ENCODE peak calls at places on chromosome 9, in four cellular contexts. One of them, this sample, is unnamed.

GRCh38 chr9:21831841-21832509 is 29.5 kb downstream of the MTAP start:
- DNase-seq in colonic mucosa: no peak
- DNase-seq in adrenal gland: no peak
- DNase-seq in HCT116: no peak
- DNase-seq in this sample: no peak

GRCh38 chr9:124255222-124255621 is 2.5 kb upstream of the NEK6 start:
- DNase-seq in adrenal gland: no peak
- DNase-seq in HCT116: no peak
- DNase-seq in colonic mucosa: no peak
- DNase-seq in this sample: no peak

GRCh38 chr9:16664211-16664610 is 206.3 kb downstream of the BNC2 start:
- DNase-seq in HCT116: no peak
- DNase-seq in colonic mucosa: no peak
- DNase-seq in adrenal gland: no peak
- DNase-seq in this sample: no peak

GRCh38 chr9:121220996-121221671 is 19.5 kb upstream of the RAB14 start:
- DNase-seq in HCT116: no peak
- DNase-seq in colonic mucosa: no peak
- DNase-seq in adrenal gland: no peak
- DNase-seq in this sample: no peak

GRCh38 chr9:120928720-120929389 is 2.3 kb upstream of the TRAF1 start:
- DNase-seq in HCT116: no peak
- DNase-seq in colonic mucosa: peak; percentile 84
- DNase-seq in adrenal gland: peak; percentile 76
- DNase-seq in this sample: peak; percentile 75

GRCh38 chr9:99385215-99385614 is 163.1 kb downstream of the SEC61B start:
- DNase-seq in HCT116: no peak
- DNase-seq in adrenal gland: no peak
- DNase-seq in colonic mucosa: no peak
- DNase-seq in this sample: no peak

GRCh38 chr9:124622882-124623281 is 115.7 kb upstream of the NR5A1 start:
- DNase-seq in colonic mucosa: no peak
- DNase-seq in HCT116: no peak
- DNase-seq in adrenal gland: no peak
- DNase-seq in this sample: no peak

GRCh38 chr9:129640086-129640870 is 1.7 kb downstream of the ASB6 start:
- DNase-seq in HCT116: no peak
- DNase-seq in colonic mucosa: no peak
- DNase-seq in adrenal gland: no peak
- DNase-seq in this sample: peak; percentile 81

GRCh38 chr9:135400496-135400895 is 79.1 kb upstream of the PPP1R26 start:
- DNase-seq in colonic mucosa: no peak
- DNase-seq in adrenal gland: no peak
- DNase-seq in HCT116: no peak
- DNase-seq in this sample: no peak

GRCh38 chr9:20636883-20637440 is 14.7 kb upstream of the MLLT3 start:
- DNase-seq in adrenal gland: no peak
- DNase-seq in colonic mucosa: no peak
- DNase-seq in HCT116: no peak
- DNase-seq in this sample: no peak

GRCh38 chr9:13948037-13948436 is 365.9 kb downstream of the NFIB start:
- DNase-seq in colonic mucosa: no peak
- DNase-seq in adrenal gland: no peak
- DNase-seq in HCT116: no peak
- DNase-seq in this sample: no peak

GRCh38 chr9:128405780-128406171 is 14.9 kb upstream of the CERCAM start:
- DNase-seq in colonic mucosa: no peak
- DNase-seq in adrenal gland: no peak
- DNase-seq in HCT116: no peak
- DNase-seq in this sample: no peak

GRCh38 chr9:135519179-135519971 is 1.9 kb upstream of the LCN1 start:
- DNase-seq in HCT116: no peak
- DNase-seq in colonic mucosa: no peak
- DNase-seq in adrenal gland: no peak
- DNase-seq in this sample: no peak

GRCh38 chr9:98806394-98807069 is 938 bp upstream of the GALNT12 start:
- DNase-seq in adrenal gland: no peak
- DNase-seq in colonic mucosa: no peak
- DNase-seq in HCT116: no peak
- DNase-seq in this sample: no peak

GRCh38 chr9:95587071-95587964 is 70.5 kb upstream of the PTCH1 start:
- DNase-seq in adrenal gland: no peak
- DNase-seq in colonic mucosa: no peak
- DNase-seq in HCT116: no peak
- DNase-seq in this sample: no peak

GRCh38 chr9:15606667-15607472 is 54.0 kb downstream of the CCDC171 start:
- DNase-seq in colonic mucosa: peak; percentile 22
- DNase-seq in adrenal gland: no peak
- DNase-seq in HCT116: peak; percentile 22
- DNase-seq in this sample: no peak

GRCh38 chr9:136566899-136567298 is 21.1 kb upstream of the NOTCH1 start:
- DNase-seq in adrenal gland: no peak
- DNase-seq in colonic mucosa: no peak
- DNase-seq in HCT116: no peak
- DNase-seq in this sample: no peak

GRCh38 chr9:120117081-120117480 is 462.9 kb downstream of the CDK5RAP2 start:
- DNase-seq in HCT116: no peak
- DNase-seq in adrenal gland: no peak
- DNase-seq in colonic mucosa: no peak
- DNase-seq in this sample: no peak

GRCh38 chr9:132505961-132506691 is 76.3 kb upstream of the BARHL1 start:
- DNase-seq in adrenal gland: no peak
- DNase-seq in HCT116: no peak
- DNase-seq in colonic mucosa: no peak
- DNase-seq in this sample: peak; percentile 74

GRCh38 chr9:84711398-84711777 is 41.9 kb downstream of the NTRK2 start:
- DNase-seq in HCT116: no peak
- DNase-seq in colonic mucosa: no peak
- DNase-seq in adrenal gland: no peak
- DNase-seq in this sample: no peak

GRCh38 chr9:135582541-135582940 is 21.0 kb downstream of the PAEP start:
- DNase-seq in HCT116: no peak
- DNase-seq in colonic mucosa: no peak
- DNase-seq in adrenal gland: no peak
- DNase-seq in this sample: no peak

GRCh38 chr9:25654417-25654816 is 23.8 kb downstream of the TUSC1 start:
- DNase-seq in adrenal gland: no peak
- DNase-seq in colonic mucosa: no peak
- DNase-seq in HCT116: no peak
- DNase-seq in this sample: no peak

GRCh38 chr9:27572566-27572917 is 739 bp downstream of the C9orf72 start:
- DNase-seq in colonic mucosa: no peak
- DNase-seq in adrenal gland: no peak
- DNase-seq in HCT116: no peak
- DNase-seq in this sample: peak; percentile 36

GRCh38 chr9:109473329-109473728 is 24.8 kb downstream of the PTPN3 start:
- DNase-seq in adrenal gland: no peak
- DNase-seq in colonic mucosa: no peak
- DNase-seq in HCT116: no peak
- DNase-seq in this sample: no peak

GRCh38 chr9:6827370-6827949 is 69.7 kb downstream of the KDM4C start:
- DNase-seq in colonic mucosa: peak; percentile 33
- DNase-seq in adrenal gland: peak; percentile 32
- DNase-seq in HCT116: peak; percentile 15
- DNase-seq in this sample: peak; percentile 51

GRCh38 chr9:77966718-77967117 is 64.9 kb downstream of the GNAQ start:
- DNase-seq in HCT116: no peak
- DNase-seq in colonic mucosa: no peak
- DNase-seq in adrenal gland: no peak
- DNase-seq in this sample: no peak

GRCh38 chr9:98833090-98833956 is 25.9 kb downstream of the GALNT12 start:
- DNase-seq in HCT116: no peak
- DNase-seq in adrenal gland: no peak
- DNase-seq in colonic mucosa: no peak
- DNase-seq in this sample: no peak

GRCh38 chr9:100652850-100653249 is 75.0 kb downstream of the CAVIN4 start:
- DNase-seq in HCT116: no peak
- DNase-seq in colonic mucosa: no peak
- DNase-seq in adrenal gland: no peak
- DNase-seq in this sample: no peak

GRCh38 chr9:15306068-15306756 is 804 bp downstream of the TTC39B start:
- DNase-seq in HCT116: no peak
- DNase-seq in colonic mucosa: peak; percentile 82
- DNase-seq in adrenal gland: peak; percentile 53
- DNase-seq in this sample: peak; percentile 9

GRCh38 chr9:16406536-16407225 is 463.8 kb downstream of the BNC2 start:
- DNase-seq in HCT116: no peak
- DNase-seq in colonic mucosa: no peak
- DNase-seq in adrenal gland: no peak
- DNase-seq in this sample: no peak

GRCh38 chr9:136219276-136219675 is 14.3 kb upstream of the LHX3 start:
- DNase-seq in HCT116: no peak
- DNase-seq in colonic mucosa: no peak
- DNase-seq in adrenal gland: no peak
- DNase-seq in this sample: no peak

GRCh38 chr9:36401179-36401740 is 1.2 kb upstream of the RNF38 start:
- DNase-seq in HCT116: peak; percentile 44
- DNase-seq in colonic mucosa: peak; percentile 71
- DNase-seq in adrenal gland: no peak
- DNase-seq in this sample: no peak

GRCh38 chr9:7121055-7121454 is 363.3 kb downstream of the KDM4C start:
- DNase-seq in HCT116: no peak
- DNase-seq in colonic mucosa: no peak
- DNase-seq in adrenal gland: no peak
- DNase-seq in this sample: no peak

GRCh38 chr9:123507992-123508391 is 152.0 kb downstream of the CRB2 start:
- DNase-seq in adrenal gland: no peak
- DNase-seq in HCT116: no peak
- DNase-seq in colonic mucosa: no peak
- DNase-seq in this sample: no peak

GRCh38 chr9:5361326-5362005 is 21.8 kb upstream of the RLN1 start:
- DNase-seq in HCT116: no peak
- DNase-seq in colonic mucosa: no peak
- DNase-seq in adrenal gland: no peak
- DNase-seq in this sample: no peak

GRCh38 chr9:93268551-93269314 is 84.8 kb downstream of the WNK2 start:
- DNase-seq in colonic mucosa: peak; percentile 87
- DNase-seq in HCT116: no peak
- DNase-seq in adrenal gland: no peak
- DNase-seq in this sample: no peak
- H3K4me1 ChIP-seq in colonic mucosa: peaks cover 8% of the 10 kb centered on the region
- H3K4me1 ChIP-seq in HCT116: no peaks in the 10 kb centered on the region
- H3K4me1 ChIP-seq in adrenal gland: no peaks in the 10 kb centered on the region
- H3K4me1 ChIP-seq in this sample: no peaks in the 10 kb centered on the region

GRCh38 chr9:105415344-105415980 is 32.4 kb upstream of the FSD1L start:
- DNase-seq in colonic mucosa: peak; percentile 72
- DNase-seq in adrenal gland: peak; percentile 61
- DNase-seq in HCT116: peak; percentile 50
- DNase-seq in this sample: peak; percentile 64

GRCh38 chr9:105418588-105419108 is 29.2 kb upstream of the FSD1L start:
- DNase-seq in adrenal gland: no peak
- DNase-seq in colonic mucosa: no peak
- DNase-seq in HCT116: no peak
- DNase-seq in this sample: no peak

GRCh38 chr9:105416840-105417239 is 31.0 kb upstream of the FSD1L start:
- DNase-seq in adrenal gland: no peak
- DNase-seq in HCT116: no peak
- DNase-seq in colonic mucosa: no peak
- DNase-seq in this sample: no peak

DNA sequence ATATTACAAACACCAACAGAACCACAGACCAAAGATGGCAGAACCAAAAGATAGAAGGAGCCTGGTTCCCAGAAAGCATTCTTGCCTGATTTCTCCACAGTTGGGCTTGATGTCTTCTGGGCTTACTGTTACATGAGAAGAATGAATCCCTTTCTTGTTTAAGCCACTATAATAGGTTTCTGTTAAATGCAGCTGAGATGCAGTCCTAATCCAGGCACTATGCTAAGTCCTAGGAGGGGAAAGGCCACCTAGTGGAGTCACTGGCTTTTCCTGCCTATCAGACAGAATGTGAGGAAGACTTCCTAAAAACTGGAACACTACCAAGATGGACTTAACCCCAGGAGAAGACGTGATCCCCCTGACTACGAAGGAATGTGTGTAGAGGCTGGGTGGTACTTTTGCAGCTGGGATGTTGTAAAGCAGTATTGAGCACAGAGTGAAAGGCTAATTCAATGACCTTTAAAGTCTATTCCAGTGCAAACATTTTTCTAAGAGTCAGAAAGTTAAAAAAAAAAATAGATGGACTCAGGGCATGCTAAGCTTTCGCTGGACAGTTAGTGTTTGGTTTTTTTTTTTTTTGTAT is 34.3 kb upstream of the FSD1L start:
- DNase-seq in colonic mucosa: peak; percentile 31
- DNase-seq in adrenal gland: no peak
- DNase-seq in HCT116: peak; percentile 33
- DNase-seq in this sample: peak; percentile 21
- TF ChIP-seq CTCF in colonic mucosa: peak; percentile 21
- TF ChIP-seq CTCF in adrenal gland: no peak
- TF ChIP-seq CTCF in HCT116: peak; percentile 39
- TF ChIP-seq CTCF in this sample: peak; percentile 56

GRCh38 chr9:107286057-107286456 is 3.0 kb downstream of the RAD23B start:
- DNase-seq in colonic mucosa: no peak
- DNase-seq in HCT116: no peak
- DNase-seq in adrenal gland: no peak
- DNase-seq in this sample: no peak
- H3K4me1 ChIP-seq in colonic mucosa: peaks cover 18% of the 10 kb centered on the region
- H3K4me1 ChIP-seq in HCT116: peaks cover 76% of the 10 kb centered on the region
- H3K4me1 ChIP-seq in adrenal gland: peaks cover 65% of the 10 kb centered on the region
- H3K4me1 ChIP-seq in this sample: peaks cover 2% of the 10 kb centered on the region

DNA sequence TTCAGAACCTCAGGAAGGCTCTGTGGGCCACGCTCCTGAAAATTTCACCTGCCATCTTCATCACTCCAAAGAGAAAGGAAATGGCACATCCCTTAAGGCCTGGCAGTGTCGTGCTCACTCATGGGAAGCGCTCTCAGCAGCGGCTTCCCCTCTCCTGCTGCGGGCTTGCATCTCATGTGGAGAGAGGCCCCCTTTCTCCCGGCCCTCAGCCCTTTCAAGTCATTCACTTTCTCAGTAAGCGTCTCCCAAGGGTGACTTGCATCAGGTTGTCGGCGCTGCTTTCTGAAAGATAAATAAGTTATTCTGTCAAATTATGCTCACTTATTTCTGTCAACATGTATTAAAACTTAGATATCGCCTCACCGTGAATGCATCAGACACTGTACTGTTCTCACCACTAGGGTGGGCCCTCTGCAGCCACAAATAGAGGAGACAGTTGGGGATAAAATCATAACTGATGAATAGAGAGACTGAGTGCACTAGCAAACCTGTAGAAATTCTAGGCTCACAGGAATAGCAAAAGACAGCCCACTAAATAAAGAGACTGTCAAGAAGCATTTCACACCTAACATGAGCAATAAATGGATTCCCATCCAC is 174.6 kb downstream of the RFK start:
- DNase-seq in HCT116: no peak
- DNase-seq in adrenal gland: no peak
- DNase-seq in colonic mucosa: no peak
- DNase-seq in this sample: peak; percentile 16
- TF ChIP-seq CTCF in HCT116: peak; percentile 51
- TF ChIP-seq CTCF in adrenal gland: no peak
- TF ChIP-seq CTCF in colonic mucosa: no peak
- TF ChIP-seq CTCF in this sample: peak; percentile 62